ENCODE peak calls at places on chromosomes 6 and 20, in ten cellular contexts. U is H1, A is mucosa of descending colon, G is foreskin fibroblast, H is choroid plexus epithelial cell, I is GM13976, C is AG09309, R is cardiac muscle cell, L is progenitor cell of endocrine pancreas, B is sigmoid colon. T is an unnamed sample.

GRCh38 chr20:58463231-58463630 is 52.0 kb downstream of the APCDD1L start:
- DNase-seq in A (no peak), U (no peak), C (no peak), H (no peak), G (no peak), L (no peak), I (no peak), B (no peak), R (no peak), T (no peak)

GRCh38 chr6:148492654-148493290 is 150.1 kb downstream of the SASH1 start:
- DNase-seq in C (no peak), A (no peak), B (no peak), H (no peak), I (no peak), R (no peak), U (no peak), G (no peak), L (no peak), T (no peak)

GRCh38 chr6:77231438-77232305 is 231.6 kb downstream of the HTR1B start:
- DNase-seq in C (no peak), G (peak), U (no peak), R (peak), A (no peak), L (no peak), B (no peak), H (peak), I (no peak), T (no peak)

GRCh38 chr20:44057698-44058675 is 129.0 kb downstream of the JPH2 start:
- DNase-seq in B (peak), U (peak), L (no peak), I (no peak), G (peak), C (peak), A (no peak), R (no peak), H (no peak), T (no peak)

GRCh38 chr6:98384766-98385165 is 449.6 kb upstream of the POU3F2 start:
- DNase-seq in C (no peak), A (no peak), G (no peak), H (no peak), I (no peak), R (no peak), B (no peak), L (no peak), U (no peak), T (no peak)

GRCh38 chr6:152265651-152266050 is 371.5 kb downstream of the SYNE1 start:
- DNase-seq in G (no peak), C (no peak), R (no peak), A (no peak), H (no peak), B (no peak), U (no peak), L (no peak), I (no peak), T (no peak)

GRCh38 chr6:118377711-118378414 is 170.2 kb upstream of the PLN start:
- DNase-seq in B (no peak), R (no peak), U (peak), C (no peak), A (no peak), L (no peak), H (no peak), G (no peak), I (no peak), T (no peak)

GRCh38 chr6:15823838-15824414 is 161.1 kb upstream of the DTNBP1 start:
- DNase-seq in C (no peak), B (no peak), L (no peak), G (no peak), U (no peak), R (no peak), I (peak), H (no peak), A (no peak), T (no peak)

GRCh38 chr6:44202332-44202971 is 14.3 kb upstream of the MYMX start:
- DNase-seq in R (no peak), I (no peak), H (no peak), C (no peak), L (no peak), U (peak), B (no peak), A (no peak), G (no peak), T (no peak)

GRCh38 chr20:14996883-14997672 is 659.7 kb upstream of the FLRT3 start:
- DNase-seq in C (no peak), G (peak), A (no peak), B (no peak), U (no peak), H (no peak), L (no peak), R (no peak), I (no peak), T (no peak)

GRCh38 chr20:7770578-7770977 is 169.7 kb downstream of the HAO1 start:
- DNase-seq in B (no peak), U (no peak), H (peak), R (no peak), C (no peak), G (no peak), I (no peak), L (no peak), A (no peak), T (no peak)

GRCh38 chr20:45892049-45892816 is 1.1 kb downstream of the CTSA start:
- DNase-seq in C (no peak), H (peak), G (no peak), B (peak), U (no peak), R (no peak), I (no peak), A (no peak), L (no peak), T (no peak)

GRCh38 chr6:21915707-21916399 is 322.3 kb downstream of the SOX4 start:
- DNase-seq in U (no peak), H (peak), C (no peak), I (no peak), R (no peak), G (no peak), L (no peak), B (no peak), A (no peak), T (no peak)

GRCh38 chr6:134719850-134720249 is 230.1 kb downstream of the ALDH8A1 start:
- DNase-seq in B (no peak), A (no peak), I (no peak), U (no peak), G (no peak), C (no peak), R (no peak), L (no peak), H (no peak), T (no peak)

DNA sequence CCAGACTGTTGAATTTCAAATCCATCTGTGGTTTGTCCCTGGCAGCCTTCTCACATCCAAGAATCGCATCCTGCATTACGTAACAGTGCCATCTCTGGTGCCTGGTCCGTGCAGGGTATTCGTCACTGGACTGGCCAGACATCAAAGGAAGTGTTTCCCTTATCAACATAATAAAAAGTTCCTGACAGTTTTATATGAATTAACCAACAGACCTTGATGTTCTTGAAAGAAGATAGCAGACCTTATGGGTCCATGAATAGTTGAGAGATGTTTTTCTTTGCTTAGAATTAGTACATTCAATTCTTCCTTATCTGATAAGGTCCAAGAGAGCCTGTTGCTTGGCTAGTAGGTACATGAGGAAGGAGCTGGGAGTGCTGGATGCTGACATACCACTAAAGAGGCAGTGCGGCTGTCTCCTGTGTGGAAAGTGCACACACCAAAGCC is 77.6 kb downstream of the PHACTR2 start:
- DNase-seq in G (peak), A (no peak), U (no peak), R (no peak), H (peak), L (no peak), C (no peak), B (no peak), I (no peak), T (no peak)
- TF ChIP-seq CTCF in G (no peak), A (no peak), U (no peak), R (no peak), H (no peak), L (no peak), C (no peak), B (no peak), I (no peak), T (no peak)

DNA sequence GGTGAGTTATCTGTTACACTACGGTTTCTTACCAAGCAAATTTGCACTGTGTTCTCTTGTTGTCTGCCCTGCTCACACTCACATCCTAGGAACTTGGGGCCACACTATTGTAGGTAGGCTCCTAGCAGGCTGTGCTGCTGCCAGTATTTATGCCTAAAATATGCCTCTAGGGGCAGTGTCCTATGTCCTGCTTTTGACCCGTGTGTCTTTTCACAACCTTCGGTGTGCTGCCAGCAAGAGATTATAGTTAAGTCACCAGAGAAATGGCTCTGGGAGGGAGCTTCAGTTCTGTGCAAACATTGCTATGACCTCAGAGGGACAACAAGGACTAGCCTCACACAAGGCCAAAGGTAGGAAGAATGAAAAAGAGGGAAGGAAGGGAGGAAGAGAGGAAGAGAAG is 8.9 kb upstream of the TAAR5 start:
- DNase-seq in C (no peak), H (no peak), R (peak), A (no peak), I (no peak), G (no peak), L (no peak), U (no peak), B (no peak), T (no peak)
- TF ChIP-seq CTCF in C (peak), H (peak), R (peak), A (no peak), I (peak), G (peak), L (peak), U (peak), B (no peak), T (no peak)

DNA sequence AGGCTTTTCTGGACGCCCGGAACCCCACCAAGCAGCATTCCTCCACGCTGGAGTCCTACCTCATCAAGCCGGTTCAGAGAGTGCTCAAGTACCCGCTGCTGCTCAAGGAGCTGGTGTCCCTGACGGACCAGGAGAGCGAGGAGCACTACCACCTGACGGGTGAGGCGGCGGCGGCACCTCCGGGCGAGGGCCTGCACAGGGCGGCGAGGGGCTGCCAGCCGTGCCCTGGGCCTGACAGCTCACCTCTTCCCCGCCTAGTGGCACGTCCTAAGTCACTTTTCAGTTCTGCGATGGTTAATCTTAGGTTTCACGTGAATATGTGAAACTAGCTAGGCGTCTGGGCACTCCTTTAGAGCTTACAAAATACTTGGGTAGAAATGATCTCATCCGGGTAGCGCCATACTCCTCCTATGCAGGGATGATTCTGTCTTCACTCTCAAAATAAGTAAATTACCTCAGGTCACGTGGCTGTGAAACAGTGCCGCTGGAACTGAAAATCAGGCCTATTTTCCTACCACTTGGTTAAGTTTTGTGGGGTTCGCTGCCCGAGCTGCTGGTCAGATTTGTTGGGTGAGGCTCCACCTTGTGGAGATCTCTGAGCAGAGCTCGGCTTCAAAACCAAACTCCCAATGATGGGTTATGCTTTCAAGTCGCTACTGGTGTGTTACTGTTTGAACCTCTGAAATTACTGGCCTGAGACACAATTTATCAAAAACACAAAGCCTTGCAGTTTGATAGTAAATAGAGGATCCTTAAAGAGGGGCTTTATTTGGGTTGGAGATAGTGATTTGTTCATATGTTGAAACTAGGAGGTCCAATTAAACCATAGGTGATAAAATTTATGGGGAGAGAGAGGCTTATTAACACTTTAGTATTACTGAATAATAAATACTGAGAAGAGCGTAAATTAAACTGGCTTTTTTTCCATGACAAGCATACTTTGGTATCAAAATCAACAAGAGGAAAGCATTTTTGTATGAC is 15.5 kb upstream of the CLDN20 start:
- DNase-seq in R (peak), G (peak), B (peak), U (peak), C (peak), I (peak), H (peak), L (no peak), A (peak), T (no peak)
- TF ChIP-seq CTCF in R (peak), G (peak), B (peak), U (peak), C (peak), I (peak), H (peak), L (peak), A (peak), T (no peak)

DNA sequence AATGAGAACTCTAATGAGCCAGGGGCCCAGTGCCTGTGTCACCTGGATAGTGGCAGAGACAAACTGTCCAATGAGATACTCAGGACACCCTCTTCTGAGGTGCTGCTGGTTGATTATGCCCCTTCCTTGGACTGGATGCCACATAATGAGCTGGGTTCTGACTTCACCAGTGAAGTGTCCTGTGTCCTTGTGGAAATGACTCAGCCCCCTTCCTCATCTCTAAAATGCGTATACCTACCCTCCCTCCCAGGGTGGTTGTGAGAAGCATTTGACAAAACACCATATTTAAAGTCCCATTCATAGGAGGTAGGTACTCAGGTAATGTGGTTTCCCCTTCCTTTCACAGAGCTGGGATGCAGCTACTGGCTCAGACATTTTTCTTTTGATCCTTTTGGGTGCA is 28.4 kb upstream of the RNF24 start:
- DNase-seq in C (no peak), U (no peak), B (peak), L (no peak), G (no peak), I (no peak), R (no peak), H (no peak), A (no peak), T (no peak)
- TF ChIP-seq CTCF in C (no peak), U (no peak), B (no peak), L (no peak), G (no peak), I (no peak), R (no peak), H (no peak), A (no peak), T (no peak)

DNA sequence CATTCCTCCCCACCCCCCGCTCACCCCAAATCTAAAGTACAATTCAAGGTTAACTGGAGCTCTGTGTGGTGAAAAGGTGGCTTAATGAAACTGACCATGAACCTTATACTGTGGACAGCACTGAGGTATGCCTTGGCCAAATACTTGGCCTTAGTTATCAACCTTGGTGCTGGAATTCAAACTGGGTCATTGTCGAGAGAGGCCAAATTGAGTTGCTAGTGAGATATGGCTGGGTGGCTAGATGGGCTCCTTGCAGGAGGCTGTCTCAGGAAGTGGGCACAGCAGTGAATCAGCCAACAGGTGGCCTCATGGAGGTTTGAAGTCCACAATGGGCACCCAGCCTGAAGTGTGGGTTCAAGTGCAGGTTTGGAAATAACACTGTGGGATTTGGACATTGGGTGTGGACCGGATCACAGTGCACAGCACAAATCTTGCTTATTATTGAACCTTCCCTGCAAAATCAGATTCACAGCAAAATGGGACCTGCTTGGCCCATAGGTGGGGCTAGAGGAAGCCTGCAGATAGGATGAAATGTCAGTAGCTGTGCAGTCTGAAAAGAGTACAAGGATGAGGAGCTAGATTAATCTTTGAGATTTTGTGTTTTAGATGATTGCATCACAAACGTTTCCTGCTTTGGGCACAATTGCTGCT is 5.6 kb upstream of the BTBD3 start:
- DNase-seq in B (no peak), L (no peak), A (no peak), I (peak), C (no peak), G (no peak), R (peak), H (peak), U (no peak), T (no peak)
- TF ChIP-seq CTCF in B (no peak), L (peak), A (peak), I (peak), C (peak), G (peak), R (peak), H (peak), U (peak), T (no peak)

DNA sequence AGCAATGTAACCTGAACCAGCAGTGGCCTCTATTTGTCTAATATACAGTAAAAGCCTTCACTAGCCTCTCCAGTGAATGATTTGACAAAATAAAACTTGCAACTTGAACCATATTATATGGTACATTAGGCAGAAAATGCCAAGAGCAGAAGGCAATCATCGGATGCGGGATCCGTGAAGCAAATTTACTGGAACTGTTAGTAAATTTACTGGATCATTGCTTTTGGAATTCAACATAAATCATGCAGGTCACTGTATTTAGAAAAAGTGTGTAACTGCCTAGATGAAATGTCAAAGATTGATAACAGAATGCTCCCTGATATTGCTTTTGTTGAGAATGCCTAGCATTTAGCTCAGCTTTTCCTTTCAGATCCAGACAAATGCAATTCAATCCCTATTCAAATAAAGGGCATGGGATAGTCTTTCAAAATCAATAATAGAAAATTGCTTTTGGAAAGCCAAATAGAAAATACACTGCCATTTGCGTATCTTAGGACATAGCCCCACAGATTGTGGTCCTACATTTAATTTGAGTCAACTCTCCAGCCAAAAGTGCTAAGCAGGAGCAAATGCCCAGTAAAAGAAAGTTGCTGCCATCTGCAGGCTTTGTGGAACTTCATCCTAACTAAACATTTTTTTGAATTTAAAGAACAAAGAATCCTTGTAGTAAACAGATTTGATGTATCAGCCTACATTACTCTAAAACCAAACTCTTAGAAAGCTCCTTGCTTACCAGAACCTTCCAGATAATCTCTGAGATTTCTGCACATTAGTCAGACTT is 109.5 kb upstream of the HSF2 start:
- DNase-seq in I (no peak), G (peak), B (no peak), L (no peak), A (no peak), C (peak), R (peak), H (peak), U (no peak), T (no peak)
- TF ChIP-seq CTCF in I (no peak), G (peak), B (no peak), L (peak), A (no peak), C (no peak), R (no peak), H (peak), U (no peak), T (no peak)

DNA sequence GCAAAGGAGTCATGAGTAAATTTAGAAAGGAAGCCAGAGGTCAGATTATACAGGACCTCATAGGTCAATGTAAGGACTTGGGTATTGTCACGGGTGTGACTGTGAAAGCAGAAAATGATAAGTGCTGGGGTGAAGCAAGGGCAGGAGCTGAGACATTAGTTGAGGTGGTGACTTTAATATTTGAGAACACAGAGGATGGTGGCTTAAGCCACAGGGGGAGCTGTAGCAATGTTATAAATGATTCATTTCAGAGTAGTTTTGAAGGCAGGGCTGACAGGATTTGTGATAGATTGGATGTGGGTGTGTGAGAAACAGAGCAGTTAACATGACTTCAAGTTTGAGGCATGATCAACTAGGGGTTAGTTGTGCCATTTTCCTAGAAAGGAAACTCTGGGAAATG is 659.9 kb downstream of the EPM2A start:
- DNase-seq in A (no peak), U (no peak), C (no peak), B (no peak), L (no peak), I (no peak), H (no peak), R (no peak), G (no peak), T (no peak)
- TF ChIP-seq CTCF in A (no peak), U (no peak), C (peak), B (no peak), L (peak), I (no peak), H (peak), R (no peak), G (no peak), T (no peak)

GRCh38 chr6:90343581-90343980 is 46.9 kb upstream of the BACH2 start:
- DNase-seq in R (no peak), I (no peak), G (peak), U (no peak), C (no peak), L (no peak), A (no peak), B (no peak), H (peak), T (no peak)
- TF ChIP-seq CTCF in R (peak), I (no peak), G (no peak), U (no peak), C (no peak), L (no peak), A (no peak), B (no peak), H (peak), T (no peak)